ENCODE peak calls at places on chromosomes 4 and X, in eight cellular contexts. A, Y, D, S, L, T, E and R are unnamed samples.

GRCh38 chr4:56142088-56142487 is 193.3 kb downstream of the CEP135 start:
- DNase-seq in A (no peak), Y (no peak), D (no peak), S (no peak), L (no peak), T (no peak), E (no peak), R (no peak)

GRCh38 chr4:73776363-73776762 is 36.0 kb downstream of the CXCL8 start:
- DNase-seq in A (peak), Y (peak), D (peak), S (peak), L (no peak), T (peak), E (peak), R (peak)

GRCh38 chr4:38383646-38384121 is 280.3 kb upstream of the KLF3 start:
- DNase-seq in A (no peak), Y (no peak), D (no peak), S (no peak), L (no peak), T (no peak), E (no peak), R (no peak)

GRCh38 chr4:86296865-86297264 is 63.0 kb downstream of the MAPK10 start:
- DNase-seq in A (no peak), Y (no peak), D (no peak), S (no peak), L (no peak), T (no peak), E (no peak), R (no peak)

GRCh38 chrX:45621356-45622041 is 420.8 kb upstream of the DIPK2B start:
- DNase-seq in A (peak), Y (peak), D (no peak), S (peak), L (no peak), T (peak), E (peak), R (no peak)

GRCh38 chrX:69280956-69281355 is 115.7 kb upstream of the PJA1 start:
- DNase-seq in A (no peak), Y (no peak), D (no peak), S (no peak), L (no peak), T (no peak), E (no peak), R (no peak)

GRCh38 chrX:31547816-31548215 is 476.0 kb upstream of the FTHL17 start:
- DNase-seq in A (no peak), Y (peak), D (no peak), S (no peak), L (no peak), T (peak), E (no peak), R (no peak)

GRCh38 chr4:122576261-122577188 is 44.3 kb downstream of the IL21 start:
- DNase-seq in A (no peak), Y (peak), D (no peak), S (peak), L (no peak), T (peak), E (peak), R (no peak)

GRCh38 chr4:2795558-2796260 is 2.8 kb downstream of the SH3BP2 start:
- DNase-seq in A (no peak), Y (no peak), D (peak), S (no peak), L (no peak), T (no peak), E (no peak), R (no peak)

GRCh38 chr4:143381171-143382118 is 44.8 kb downstream of the GAB1 start:
- DNase-seq in A (peak), Y (peak), D (peak), S (peak), L (no peak), T (peak), E (peak), R (peak)

GRCh38 chrX:13087322-13088154 is 43.1 kb upstream of the FAM9C start:
- DNase-seq in A (no peak), Y (peak), D (no peak), S (peak), L (no peak), T (peak), E (peak), R (no peak)

GRCh38 chr4:41077628-41078027 is 136.7 kb downstream of the APBB2 start:
- DNase-seq in A (no peak), Y (no peak), D (no peak), S (no peak), L (no peak), T (no peak), E (no peak), R (no peak)

GRCh38 chrX:50971390-50971789 is 60.9 kb downstream of the BMP15 start:
- DNase-seq in A (peak), Y (peak), D (no peak), S (no peak), L (no peak), T (peak), E (peak), R (no peak)

GRCh38 chrX:1190596-1191145 is 21.8 kb downstream of the CRLF2 start:
- DNase-seq in A (no peak), Y (no peak), D (no peak), S (no peak), L (no peak), T (no peak), E (no peak), R (no peak)

DNA sequence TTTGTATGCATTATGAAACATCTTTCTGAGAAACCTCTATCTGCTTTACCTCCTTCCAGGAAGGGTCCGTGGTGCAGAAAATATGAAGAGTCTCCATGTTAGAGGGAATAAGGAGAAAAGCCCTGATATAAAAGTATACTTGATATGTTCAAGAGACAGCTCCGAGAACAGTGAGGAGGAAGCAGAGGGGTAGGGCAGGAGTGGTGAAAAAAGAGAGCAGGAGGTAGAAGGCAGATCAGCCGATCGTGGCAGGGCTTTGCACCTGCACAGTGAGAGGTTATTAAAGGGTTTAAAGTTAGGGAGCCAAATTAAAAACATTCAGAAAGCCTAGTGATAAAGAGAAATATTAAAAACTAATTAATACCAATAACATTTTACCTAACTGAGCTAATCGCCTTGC is 419.7 kb downstream of the FAT4 start:
- DNase-seq in A (no peak), Y (no peak), D (no peak), S (no peak), L (no peak), T (no peak), E (no peak), R (no peak)
- H3K4me3 ChIP-seq in A (no peak), Y (no peak), D (no peak), S (no peak), L (no peak), T (no peak), E (no peak), R (no peak)

DNA sequence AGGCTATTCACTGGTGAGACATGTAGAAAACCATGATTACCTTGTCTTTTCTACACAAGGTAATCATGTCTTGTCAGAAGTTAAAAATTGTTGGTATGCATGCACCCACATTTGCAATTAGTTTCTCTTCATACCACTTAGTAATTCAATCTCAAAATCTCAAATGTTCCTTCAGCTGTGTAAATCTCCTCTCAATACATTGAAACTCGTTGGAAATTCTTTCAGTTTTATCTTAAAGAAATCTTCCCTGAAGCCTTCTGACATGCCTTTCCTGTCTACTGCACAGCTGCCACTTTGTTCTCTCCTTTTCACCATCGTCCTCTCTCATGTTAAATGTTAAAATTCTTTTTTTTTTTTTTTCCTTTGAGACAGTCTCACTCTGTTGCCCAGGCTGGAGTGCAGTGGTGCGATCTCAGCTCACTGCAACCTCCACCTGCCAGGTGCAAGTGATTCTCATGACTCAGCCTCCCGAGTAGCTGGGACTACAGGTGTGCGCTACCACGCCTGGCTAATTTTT is 30.9 kb downstream of the MCUB start:
- DNase-seq in A (no peak), Y (peak), D (no peak), S (no peak), L (no peak), T (no peak), E (no peak), R (no peak)
- TF ChIP-seq CTCF in A (no peak), Y (no peak), D (no peak), S (no peak), L (no peak), T (no peak), E (no peak), R (no peak)

GRCh38 chr4:113060853-113061252 is 11.4 kb downstream of the ANK2 start:
- DNase-seq in A (peak), Y (no peak), D (no peak), S (no peak), L (no peak), T (no peak), E (no peak), R (no peak)
- H3K4me3 ChIP-seq in A (no peak), Y (no peak), D (no peak), S (no peak), L (no peak), T (no peak), E (no peak), R (no peak)

DNA sequence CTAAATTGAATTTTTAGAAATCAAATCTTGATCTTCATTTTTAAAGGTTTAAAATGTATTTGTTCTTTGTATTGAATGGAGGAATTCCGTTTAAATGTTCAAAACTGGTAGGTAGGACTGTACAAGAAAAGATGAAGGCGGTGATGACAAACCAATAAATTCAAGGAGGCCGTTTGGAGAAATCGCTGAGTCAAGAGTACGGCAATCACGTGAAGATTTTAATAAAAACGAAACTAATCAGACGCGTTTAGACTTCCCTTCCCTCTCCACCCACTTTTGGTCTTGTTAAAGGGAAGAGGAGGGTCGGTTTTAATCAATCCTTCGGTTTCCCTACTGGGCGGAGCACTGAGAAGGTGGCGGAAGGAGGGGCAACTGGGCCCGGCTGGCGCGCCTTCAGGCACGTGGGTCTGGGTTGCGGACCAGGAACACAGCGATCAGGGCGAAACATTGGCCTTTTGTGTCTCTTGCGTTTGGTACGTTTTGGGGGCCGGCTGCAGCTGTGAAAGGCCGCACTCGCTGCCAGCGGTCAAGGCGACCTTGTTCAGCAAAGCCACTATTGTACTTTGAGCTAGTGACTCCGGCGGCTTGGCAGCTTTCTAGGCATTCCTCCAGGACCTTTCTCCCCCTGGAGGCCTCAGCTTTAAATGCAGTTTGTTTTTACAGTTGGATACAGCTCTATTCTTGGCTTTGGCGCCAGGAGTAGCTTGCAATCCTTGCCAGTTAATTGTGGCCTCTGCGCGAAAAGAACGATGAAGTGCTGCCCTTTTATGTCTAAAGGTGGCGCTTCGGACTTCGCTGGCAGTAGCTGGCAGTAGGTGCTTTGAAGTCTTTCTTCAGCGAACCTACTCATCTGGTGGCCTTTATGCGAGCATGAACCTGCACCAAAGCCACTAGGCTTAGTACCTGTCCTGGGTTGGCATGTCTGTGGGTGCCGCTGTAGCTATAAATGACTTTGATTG is 16.7 kb upstream of the LAMP2 start:
- DNase-seq in A (peak), Y (peak), D (peak), S (peak), L (peak), T (peak), E (peak), R (peak)
- TF ChIP-seq CTCF in A (peak), Y (peak), D (peak), S (peak), L (peak), T (peak), E (peak), R (peak)

DNA sequence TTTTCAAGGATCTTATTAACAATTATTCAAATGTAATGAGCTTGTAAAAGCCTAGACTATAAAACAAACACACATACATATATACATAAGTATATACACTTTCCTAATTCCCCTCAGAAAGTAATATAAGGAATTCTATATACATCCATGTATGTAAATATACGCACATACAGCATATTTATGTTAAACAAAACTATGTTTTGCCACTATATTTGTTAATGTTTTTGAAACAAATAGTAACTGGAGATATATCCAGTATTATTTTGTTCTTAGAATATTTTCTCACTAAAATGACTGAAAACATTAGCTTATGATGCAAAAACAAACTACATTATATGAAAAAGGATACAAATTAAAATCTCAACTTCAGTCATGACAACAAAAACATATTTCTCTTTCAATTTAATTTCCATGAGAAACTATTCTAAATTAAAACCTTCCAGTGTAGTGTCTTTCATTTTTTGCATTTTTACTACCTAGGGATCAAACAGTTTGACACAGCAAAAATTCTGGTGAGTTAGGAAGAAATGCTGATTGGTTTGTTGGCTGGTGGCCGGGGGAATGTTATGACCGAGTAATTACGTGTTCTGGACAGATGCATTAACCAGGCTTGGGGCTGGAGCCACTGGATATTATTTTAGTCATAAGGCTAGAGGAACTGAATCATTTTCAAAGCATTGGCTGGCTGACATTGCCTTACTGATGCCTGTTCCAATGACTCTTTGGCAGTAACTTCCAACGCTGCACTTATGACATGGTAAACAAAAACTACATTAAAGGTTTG is 84.9 kb downstream of the FBXO8 start:
- DNase-seq in A (peak), Y (peak), D (no peak), S (peak), L (peak), T (peak), E (peak), R (no peak)
- H3K4me3 ChIP-seq in A (no peak), Y (no peak), D (no peak), S (no peak), L (no peak), T (no peak), E (no peak), R (no peak)

DNA sequence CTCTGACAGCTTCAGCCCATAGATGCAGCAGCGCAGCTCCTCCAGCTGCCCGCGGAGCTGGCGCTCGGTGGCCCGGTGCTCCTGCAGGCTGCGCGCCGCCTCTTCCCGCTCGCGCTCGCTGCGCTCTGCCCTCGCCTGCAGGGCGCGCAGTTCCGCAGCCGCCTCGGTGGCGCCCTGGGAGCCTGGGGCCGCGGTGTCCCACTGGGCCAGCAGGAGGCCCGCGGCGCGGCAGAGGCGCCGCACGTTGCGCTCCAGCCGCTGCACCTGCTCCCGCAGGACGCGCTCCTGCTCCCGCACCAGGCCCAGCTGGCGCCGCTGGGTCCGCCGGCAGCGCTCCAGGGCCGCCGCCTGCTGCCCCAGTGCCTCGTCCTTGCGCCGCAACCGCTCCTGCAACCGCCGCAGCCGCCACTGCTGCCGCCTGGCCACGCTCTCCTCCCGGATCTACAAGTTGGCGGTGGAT is 10.1 kb downstream of the C4orf50 start:
- DNase-seq in A (no peak), Y (no peak), D (no peak), S (no peak), L (no peak), T (no peak), E (no peak), R (no peak)
- TF ChIP-seq CTCF in A (no peak), Y (no peak), D (no peak), S (no peak), L (no peak), T (no peak), E (no peak), R (no peak)